ENCODE peak calls at places on chromosomes 7 and 10, in five cellular contexts. X is body of pancreas, I is transverse colon, D is fibroblast of lung, Z is H9. P is an unnamed sample.

GRCh38 chr10:76403876-76404275 is 972.5 kb downstream of the LRMDA start:
- DNase-seq in I (no peak), D (peak; percentile 38), X (no peak), Z (no peak), P (no peak)

GRCh38 chr7:42906181-42906580 is 5.7 kb downstream of the C7orf25 start:
- DNase-seq in X (no peak), D (no peak), I (no peak), Z (no peak), P (no peak)

GRCh38 chr7:54995631-54996340 is 23.0 kb upstream of the EGFR start:
- DNase-seq in I (no peak), Z (no peak), D (peak; percentile 84), X (no peak), P (no peak)

GRCh38 chr7:14836571-14837189 is 65.9 kb downstream of the DGKB start:
- DNase-seq in Z (peak; percentile 80), I (no peak), X (peak; percentile 60), D (peak; percentile 80), P (peak; percentile 84)

GRCh38 chr10:132036887-132037675 is 28.7 kb upstream of the JAKMIP3 start:
- DNase-seq in I (no peak), Z (peak; percentile 71), X (peak; percentile 39), D (peak; percentile 11), P (no peak)

GRCh38 chr10:132458595-132459251 is 61.7 kb downstream of the PWWP2B start:
- DNase-seq in I (peak; percentile 88), D (no peak), Z (peak; percentile 72), X (peak; percentile 67), P (no peak)

GRCh38 chr7:43534110-43534509 is 48.8 kb upstream of the STK17A start:
- DNase-seq in D (peak; percentile 71), Z (no peak), X (no peak), I (no peak), P (no peak)

GRCh38 chr7:124690840-124691239 is 74.8 kb downstream of the GPR37 start:
- DNase-seq in Z (no peak), D (no peak), X (no peak), I (no peak), P (no peak)

GRCh38 chr10:32957341-32958084 is 517 bp downstream of the ITGB1 start:
- DNase-seq in X (peak; percentile 73), Z (peak; percentile 66), D (no peak), I (peak; percentile 50), P (peak; percentile 86)

GRCh38 chr10:17851611-17852010 is 42.5 kb downstream of the MRC1 start:
- DNase-seq in X (peak; percentile 34), D (no peak), Z (no peak), I (peak; percentile 43), P (no peak)

GRCh38 chr7:141593134-141593533 is 41.9 kb downstream of the AGK start:
- DNase-seq in X (no peak), D (peak; percentile 86), I (no peak), Z (no peak), P (no peak)

GRCh38 chr7:7911339-7911738 is 57.3 kb upstream of the GLCCI1 start:
- DNase-seq in D (peak; percentile 97), Z (no peak), I (no peak), X (no peak), P (no peak)

GRCh38 chr7:66748127-66748511 is 7.6 kb downstream of the RABGEF1 start:
- DNase-seq in I (no peak), Z (no peak), D (peak; percentile 68), X (no peak), P (no peak)

GRCh38 chr10:123720536-123720935 is 54.4 kb downstream of the GPR26 start:
- DNase-seq in D (no peak), X (no peak), Z (no peak), I (no peak), P (no peak)

GRCh38 chr10:95279042-95279820 is 11.6 kb downstream of the PDLIM1 start:
- DNase-seq in X (no peak), D (peak; percentile 73), I (no peak), Z (no peak), P (no peak)

GRCh38 chr10:58023341-58024073 is 244.2 kb downstream of the IPMK start:
- DNase-seq in I (no peak), Z (no peak), X (no peak), D (peak; percentile 94), P (no peak)

GRCh38 chr7:104529567-104529966 is 201.2 kb downstream of the LHFPL3 start:
- DNase-seq in I (no peak), X (no peak), Z (no peak), D (no peak), P (no peak)

GRCh38 chr10:22607261-22607660 is 107.1 kb downstream of the PIP4K2A start:
- DNase-seq in D (no peak), I (no peak), X (no peak), Z (no peak), P (no peak)

GRCh38 chr10:92914478-92915066 is 66.3 kb downstream of the EXOC6 start:
- DNase-seq in Z (peak; percentile 53), I (peak; percentile 50), D (peak; percentile 33), X (peak; percentile 60), P (no peak)

GRCh38 chr7:134422646-134423045 is 36.3 kb downstream of the AKR1B1 start:
- DNase-seq in X (no peak), D (no peak), Z (no peak), I (no peak), P (no peak)

GRCh38 chr7:38727184-38727940 is 96.2 kb upstream of the AMPH start:
- DNase-seq in X (no peak), I (no peak), Z (no peak), D (peak; percentile 23), P (no peak)

GRCh38 chr7:32045228-32045627 is 25.0 kb downstream of the PDE1C start:
- DNase-seq in X (no peak), I (no peak), Z (no peak), D (no peak), P (no peak)

GRCh38 chr7:106957766-106958165 is 86.7 kb upstream of the PRKAR2B start:
- DNase-seq in I (no peak), D (no peak), Z (no peak), X (no peak), P (no peak)

GRCh38 chr7:78873117-78873516 is 580.4 kb downstream of the MAGI2 start:
- DNase-seq in D (no peak), I (no peak), X (no peak), Z (peak; percentile 55), P (no peak)

GRCh38 chr10:122363311-122363710 is 11.2 kb upstream of the PLEKHA1 start:
- DNase-seq in D (peak; percentile 22), X (no peak), Z (no peak), I (no peak), P (peak; percentile 32)

GRCh38 chr10:1074063-1074747 is 18.0 kb downstream of the WDR37 start:
- DNase-seq in X (no peak), D (no peak), Z (no peak), I (no peak), P (no peak)
- TF ChIP-seq CTCF in X (no peak), D (no peak), Z (peak; percentile 32), I (no peak), P (no peak)

DNA sequence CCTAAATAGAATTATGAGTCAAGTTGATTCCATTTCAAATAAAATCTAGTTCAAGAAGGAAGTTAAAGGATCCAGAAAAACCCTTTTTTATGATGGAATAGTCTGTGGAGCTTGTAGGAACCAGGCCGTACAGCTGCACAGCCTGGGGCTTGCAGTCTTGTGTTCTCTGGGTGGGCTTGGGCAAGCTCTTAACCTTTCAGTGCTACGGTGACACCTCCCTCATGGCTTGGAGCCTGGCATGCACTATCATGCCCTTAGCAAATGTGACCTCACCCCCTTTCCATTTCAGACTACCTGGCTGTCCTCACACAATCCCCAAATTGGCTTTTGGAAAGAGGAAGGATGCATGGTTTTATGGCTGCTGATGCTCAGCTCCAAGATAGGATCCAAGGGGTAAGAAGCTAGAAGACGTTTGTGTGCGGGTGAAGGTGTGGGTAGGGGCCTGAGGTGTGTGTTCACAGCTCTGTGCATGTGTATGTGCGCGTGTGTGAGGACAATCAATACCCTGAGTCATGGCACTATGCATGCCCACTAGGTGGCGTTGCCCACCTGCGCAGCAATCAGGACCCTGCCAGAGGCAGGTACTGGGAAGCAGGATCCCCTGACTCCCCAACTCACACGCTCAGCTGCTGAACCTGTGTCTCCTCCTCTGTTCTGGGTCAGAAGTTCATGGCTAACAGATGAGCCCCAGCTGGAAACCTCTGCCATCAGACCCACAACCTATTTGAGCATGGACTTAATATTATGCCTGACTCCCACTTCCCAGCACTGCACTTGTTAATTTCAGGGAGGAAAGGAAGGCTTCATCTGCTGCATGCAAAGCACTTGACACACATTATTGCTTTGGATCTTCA is 113.4 kb downstream of the PTPN20 start:
- DNase-seq in X (peak; percentile 84), Z (peak; percentile 85), D (peak; percentile 35), I (peak; percentile 66), P (peak; percentile 87)
- TF ChIP-seq CTCF in X (peak; percentile 90), Z (peak; percentile 94), D (peak; percentile 82), I (peak; percentile 83), P (peak; percentile 89)

GRCh38 chr10:103086799-103087198 is 106.3 kb downstream of the NT5C2 start:
- DNase-seq in Z (no peak), I (no peak), D (no peak), X (no peak), P (peak; percentile 44)
- TF ChIP-seq CTCF in Z (no peak), I (no peak), D (peak; percentile 11), X (no peak), P (no peak)

GRCh38 chr7:86911703-86912102 is 147.8 kb downstream of the ELAPOR2 start:
- DNase-seq in D (no peak), I (no peak), X (no peak), Z (no peak), P (no peak)
- TF ChIP-seq CTCF in D (no peak), I (no peak), X (no peak), Z (peak; percentile 51), P (peak; percentile 24)

DNA sequence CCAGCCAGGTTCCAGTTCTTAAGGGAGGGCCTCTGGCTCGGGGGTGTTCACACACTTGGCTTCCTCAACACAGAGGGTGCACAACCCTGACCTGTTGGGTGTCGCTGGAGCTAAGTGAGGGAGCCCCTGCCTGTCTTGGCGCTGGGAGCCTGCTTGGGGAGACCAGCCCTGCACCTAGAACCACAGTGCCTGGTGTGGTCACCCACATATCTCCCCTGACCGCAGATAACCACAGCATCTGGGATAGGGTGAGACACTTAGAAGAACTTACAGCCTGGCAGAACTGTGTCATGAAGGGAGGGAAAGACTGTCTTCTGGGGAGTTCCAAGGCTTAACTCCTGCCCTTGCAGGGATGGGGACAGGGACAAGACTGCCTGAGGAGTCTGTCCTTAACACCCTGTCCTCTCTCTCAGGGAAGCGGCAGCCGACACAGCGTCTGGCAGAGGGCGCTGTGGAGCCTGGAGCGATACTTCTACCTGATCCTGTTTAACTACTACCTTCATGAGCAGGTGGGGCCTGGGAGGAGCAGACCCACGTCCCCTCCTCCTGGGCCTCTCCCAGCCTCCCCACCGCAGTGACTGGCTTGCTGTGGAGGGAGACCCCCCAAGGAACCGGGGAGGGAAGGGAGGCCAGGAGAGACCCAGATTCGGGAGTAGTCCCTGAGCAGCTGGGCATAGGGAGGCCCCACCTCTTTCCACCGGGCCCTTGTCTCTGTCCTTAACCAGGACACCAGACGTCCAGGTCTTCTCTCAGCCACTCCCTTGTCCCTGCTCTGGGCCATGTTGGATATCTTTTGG is 59.0 kb downstream of the PALD1 start:
- DNase-seq in I (peak; percentile 62), X (peak; percentile 44), Z (peak; percentile 83), D (no peak), P (no peak)
- TF ChIP-seq CTCF in I (peak; percentile 37), X (peak; percentile 26), Z (peak; percentile 86), D (peak; percentile 28), P (peak; percentile 52)